ENCODE peak calls at places on chromosomes 13 and 19, in four cellular contexts. E, Z, U and A are unnamed samples. For H4K20me1, the result is how much of the 10 kb centered on the place peaks cover.

GRCh38 chr19:41530761-41531301 is 45.1 kb upstream of the CEACAM21 start:
- DNase-seq in E (no peak), Z (no peak), U (no peak), A (no peak)

GRCh38 chr19:49591731-49592485 is 926 bp downstream of the PRR12 start:
- DNase-seq in Z (no peak), E (peak), U (no peak), A (peak)

GRCh38 chr13:31910633-31911032 is 120.9 kb upstream of the FRY start:
- DNase-seq in U (no peak), Z (no peak), E (no peak), A (no peak)

GRCh38 chr19:45079063-45079910 is at the start of gene GEMIN7:
- DNase-seq in E (peak), U (peak), Z (peak), A (peak)

GRCh38 chr19:17321655-17322489 is 12.5 kb downstream of the DDA1 start:
- DNase-seq in Z (no peak), E (no peak), U (no peak), A (no peak)

GRCh38 chr19:54172764-54173699 is at the start of gene TMC4:
- DNase-seq in Z (no peak), U (no peak), E (no peak), A (peak)

GRCh38 chr13:112762690-112763080 is 72.8 kb downstream of the ATP11A start:
- DNase-seq in E (no peak), U (no peak), Z (no peak), A (no peak)

GRCh38 chr19:4368128-4368820 is 24.9 kb downstream of the MPND start:
- DNase-seq in U (no peak), E (no peak), Z (no peak), A (no peak)

GRCh38 chr19:18995804-18996241 is 37.5 kb downstream of the SUGP2 start:
- DNase-seq in Z (no peak), E (peak), U (peak), A (peak)

GRCh38 chr13:96672016-96672415 is 322.3 kb downstream of the OXGR1 start:
- DNase-seq in U (no peak), Z (no peak), E (no peak), A (no peak)

GRCh38 chr13:33640832-33641231 is 177.1 kb upstream of the RFC3 start:
- DNase-seq in E (no peak), Z (no peak), U (peak), A (no peak)

GRCh38 chr13:48731957-48732569 is 78.3 kb downstream of the CYSLTR2 start:
- DNase-seq in U (peak), E (peak), Z (no peak), A (peak)

GRCh38 chr19:40519352-40520322 is 52.8 kb downstream of the SPTBN4 start:
- DNase-seq in E (no peak), U (no peak), Z (no peak), A (peak)

GRCh38 chr13:48093588-48093987 is 1.3 kb downstream of the MED4 start:
- DNase-seq in E (no peak), Z (no peak), U (no peak), A (no peak)

GRCh38 chr19:48544856-48545750 is 6.9 kb upstream of the SULT2B1 start:
- DNase-seq in Z (no peak), E (no peak), U (no peak), A (peak)

GRCh38 chr13:101306773-101307172 is 109.5 kb downstream of the NALCN start:
- DNase-seq in U (no peak), Z (no peak), E (no peak), A (no peak)

GRCh38 chr13:107025991-107026390 is 458.1 kb upstream of the ARGLU1 start:
- DNase-seq in Z (no peak), U (no peak), E (no peak), A (no peak)

GRCh38 chr19:58558066-58558622 is at the start of gene UBE2M:
- DNase-seq in Z (no peak), U (no peak), E (peak), A (peak)

GRCh38 chr13:102978168-102978567 is 88.0 kb downstream of the SLC10A2 start:
- DNase-seq in Z (no peak), U (no peak), E (no peak), A (no peak)

GRCh38 chr19:45601524-45602522 is at the start of gene GPR4:
- DNase-seq in Z (no peak), U (no peak), E (peak), A (peak)

DNA sequence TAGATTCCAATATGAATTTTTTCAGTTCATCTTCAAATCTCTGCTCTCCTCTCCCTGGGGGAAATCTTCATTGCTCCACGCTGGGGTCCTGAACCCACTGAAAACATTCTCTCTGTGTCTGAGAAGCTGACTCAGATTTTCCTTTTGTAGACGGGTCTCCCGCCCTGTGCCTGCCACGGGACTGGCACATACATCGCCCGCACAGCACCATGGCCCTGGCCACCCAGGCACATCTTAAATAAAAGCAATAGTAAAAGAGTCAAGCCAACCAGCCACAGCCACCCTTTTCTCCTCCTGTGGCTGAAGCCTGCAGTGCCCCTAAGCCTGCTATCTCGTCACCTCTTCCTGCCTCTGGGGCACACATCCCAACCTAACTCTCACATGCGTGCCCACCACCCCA is 301.2 kb downstream of the ZNF536 start:
- DNase-seq in E (no peak), U (no peak), Z (no peak), A (no peak)
- TF ChIP-seq CREB1 in E (no peak), U (no peak), Z (no peak), A (no peak)

GRCh38 chr19:55655648-55656040 is 809 bp downstream of the U2AF2 start:
- DNase-seq in Z (no peak), E (no peak), U (no peak), A (no peak)
- H4K20me1 ChIP-seq in Z (under half), E (under half), U (under half), A (under half)

GRCh38 chr13:110307697-110308376 is 753 bp downstream of the COL4A2 start:
- DNase-seq in E (no peak), Z (no peak), U (no peak), A (peak)
- TF ChIP-seq JUNB in E (no peak), Z (no peak), U (no peak), A (no peak)

DNA sequence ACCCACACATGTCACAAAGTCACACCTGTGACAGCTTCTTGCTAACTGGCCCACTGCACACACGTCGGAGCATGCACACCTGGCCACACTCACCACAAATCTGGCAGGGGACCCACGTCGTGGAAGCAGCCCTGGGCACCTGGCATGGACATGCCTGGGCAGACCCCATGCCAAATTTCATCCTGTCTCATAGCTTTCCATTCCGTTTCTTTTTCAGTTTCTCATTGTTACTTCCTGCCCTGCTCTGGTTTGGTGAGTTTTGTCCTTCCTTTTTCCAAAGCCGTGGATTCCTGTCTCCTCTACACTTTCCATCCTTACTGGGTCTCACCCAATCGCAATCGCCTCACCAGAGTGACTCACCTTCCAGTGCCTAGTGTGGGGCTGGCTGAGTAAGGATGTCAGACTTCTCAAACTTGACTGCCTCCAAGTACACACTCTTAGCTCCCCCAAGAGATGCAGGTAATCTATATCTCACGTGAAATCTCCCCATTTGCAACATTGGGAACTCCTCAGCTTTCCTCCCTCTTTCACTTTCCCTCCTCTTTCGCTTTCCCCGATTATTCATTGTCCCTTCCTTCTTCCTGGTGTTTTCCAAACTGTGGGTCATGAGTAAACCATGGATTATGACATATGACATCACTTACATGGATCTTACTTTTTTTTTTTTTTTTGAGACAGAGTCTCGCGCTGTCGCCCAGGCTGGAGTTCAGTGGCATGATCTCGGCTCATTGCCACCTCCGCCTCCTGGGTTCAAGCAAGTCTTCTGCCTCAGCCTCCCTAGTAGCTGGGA is 1.6 kb upstream of the BBC3 start:
- DNase-seq in E (peak), Z (no peak), U (no peak), A (no peak)
- TF ChIP-seq CREB1 in E (no peak), Z (no peak), U (no peak), A (no peak)

DNA sequence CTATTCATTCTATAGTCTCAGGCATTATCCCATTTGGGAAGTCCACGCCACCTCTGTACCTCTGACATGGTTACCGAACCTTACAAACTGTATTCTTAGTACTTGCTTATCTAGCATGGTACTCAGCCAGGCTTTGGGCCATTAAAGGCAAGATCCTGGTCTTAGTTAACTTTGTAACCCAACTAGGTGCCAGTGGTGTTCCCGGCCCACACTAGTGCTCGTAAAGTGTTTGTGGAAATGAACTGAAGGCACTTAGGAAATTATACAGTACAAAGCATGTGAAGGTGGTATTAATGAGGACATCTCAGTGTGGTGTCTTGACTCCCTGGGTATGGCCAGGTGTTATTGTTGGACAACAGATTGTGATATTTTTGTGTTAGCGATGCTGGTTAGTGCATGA is 87.8 kb upstream of the RNF113B start:
- DNase-seq in U (no peak), E (no peak), Z (no peak), A (no peak)
- H4K20me1 ChIP-seq in U (under half), E (under half), Z (under half), A (under half)

DNA sequence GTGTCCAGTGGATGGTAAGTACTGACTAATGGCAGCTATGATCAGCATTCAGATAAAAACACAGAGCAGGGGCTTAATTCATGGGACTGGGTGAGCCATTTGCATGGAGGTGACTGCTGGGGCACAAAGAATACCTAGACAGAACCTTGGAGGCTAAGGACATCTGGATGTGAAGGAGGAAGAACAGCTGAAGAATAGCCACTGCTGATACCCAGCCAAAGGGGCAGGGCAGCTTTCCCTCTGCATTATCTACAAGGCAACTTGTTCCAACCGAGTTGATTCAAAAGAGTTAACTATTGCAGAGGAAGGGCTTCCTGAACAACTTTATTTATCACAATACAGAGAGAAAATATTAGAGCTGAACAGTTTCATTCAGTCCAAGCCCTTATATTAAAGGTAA is 13.1 kb upstream of the THSD1 start:
- DNase-seq in E (no peak), U (no peak), Z (no peak), A (no peak)
- TF ChIP-seq JUNB in E (no peak), U (no peak), Z (no peak), A (no peak)